ENCODE peak calls at places on chromosomes 1 and 21, in six cellular contexts. K is HL-60; A is astrocyte of the spinal cord; X is CD4-positive, alpha-beta memory T cell; Z is prostate gland; L is fibroblast of mammary gland. B is an unnamed sample.

GRCh38 chr1:53024117-53024516 is 37.9 kb upstream of the PODN start:
- DNase-seq in X (no peak), K (no peak), Z (no peak), L (no peak), A (no peak), B (no peak)

GRCh38 chr1:152179566-152179965 is 20.5 kb upstream of the RPTN start:
- DNase-seq in Z (no peak), K (no peak), L (peak; percentile 52), A (no peak), X (no peak), B (peak; percentile 62)

GRCh38 chr1:114756949-114757454 is 782 bp downstream of the CSDE1 start:
- DNase-seq in K (no peak), Z (peak; percentile 13), L (peak; percentile 68), X (peak; percentile 49), A (peak; percentile 29), B (peak; percentile 86)

GRCh38 chr21:39900491-39900890 is 33.3 kb downstream of the PCP4 start:
- DNase-seq in K (no peak), L (no peak), X (no peak), A (no peak), Z (no peak), B (no peak)

GRCh38 chr1:67534627-67535065 is 104.4 kb upstream of the SERBP1 start:
- DNase-seq in X (no peak), A (peak; percentile 52), L (peak; percentile 41), K (no peak), Z (no peak), B (peak; percentile 53)

GRCh38 chr1:183030053-183030452 is 6.8 kb downstream of the LAMC1 start:
- DNase-seq in A (no peak), X (no peak), Z (peak; percentile 10), K (peak; percentile 60), L (peak; percentile 78), B (peak; percentile 32)

GRCh38 chr1:39576016-39576657 is 453 bp downstream of the PABPC4 start:
- DNase-seq in X (peak; percentile 52), L (no peak), Z (peak; percentile 5), K (no peak), A (peak; percentile 11), B (peak; percentile 14)

GRCh38 chr1:214280386-214281029 is 451 bp upstream of the SMYD2 start:
- DNase-seq in X (peak; percentile 43), L (peak; percentile 43), K (peak; percentile 10), Z (peak; percentile 29), A (peak; percentile 50), B (peak; percentile 40)

GRCh38 chr1:91685994-91686393 is 185.3 kb downstream of the CDC7 start:
- DNase-seq in K (no peak), Z (no peak), A (no peak), X (no peak), L (peak; percentile 22), B (peak; percentile 17)

GRCh38 chr1:30039354-30040080 is 683.9 kb downstream of the MATN1 start:
- DNase-seq in Z (no peak), X (no peak), A (no peak), K (no peak), L (no peak), B (no peak)

GRCh38 chr1:216606047-216606637 is 117.1 kb downstream of the ESRRG start:
- DNase-seq in L (no peak), Z (no peak), K (no peak), X (no peak), A (no peak), B (no peak)

GRCh38 chr1:230570724-230571390 is 71.4 kb upstream of the COG2 start:
- DNase-seq in K (peak; percentile 36), A (no peak), X (no peak), Z (no peak), L (no peak), B (peak; percentile 19)

GRCh38 chr1:201890223-201890622 is 1.5 kb downstream of the SHISA4 start:
- DNase-seq in A (no peak), Z (no peak), L (no peak), X (no peak), K (no peak), B (no peak)

GRCh38 chr1:114502080-114502479 is 8.9 kb downstream of the TRIM33 start:
- DNase-seq in K (no peak), A (no peak), X (no peak), L (no peak), Z (no peak), B (no peak)

GRCh38 chr1:42960693-42961559 is 2.3 kb upstream of the SLC2A1 start:
- DNase-seq in X (no peak), A (no peak), Z (no peak), K (no peak), L (no peak), B (no peak)

GRCh38 chr1:30404341-30404740 is 319.0 kb downstream of the MATN1 start:
- DNase-seq in Z (no peak), L (no peak), X (no peak), A (no peak), K (no peak), B (no peak)

GRCh38 chr1:43968348-43968948 is 1.4 kb upstream of the DPH2 start:
- DNase-seq in X (no peak), A (no peak), Z (no peak), L (peak; percentile 46), K (no peak), B (peak; percentile 54)

GRCh38 chr1:46369542-46370213 is 24.4 kb upstream of the FAAH start:
- DNase-seq in L (peak; percentile 22), A (no peak), K (no peak), Z (no peak), X (no peak), B (peak; percentile 16)

GRCh38 chr1:172450524-172450885 is 6.6 kb upstream of the PIGC start:
- DNase-seq in X (peak; percentile 41), K (no peak), A (no peak), Z (no peak), L (no peak), B (no peak)

GRCh38 chr1:90045853-90046563 is 51.1 kb downstream of the ZNF326 start:
- DNase-seq in K (no peak), X (no peak), L (peak; percentile 16), Z (no peak), A (peak; percentile 18), B (peak; percentile 24)

GRCh38 chr1:55854911-55855310 is 639.7 kb upstream of the USP24 start:
- DNase-seq in K (no peak), Z (no peak), L (no peak), A (peak; percentile 28), X (no peak), B (no peak)

GRCh38 chr1:160858127-160858909 is 4.4 kb downstream of the CD244 start:
- DNase-seq in K (no peak), L (no peak), A (no peak), X (no peak), Z (no peak), B (peak; percentile 18)

GRCh38 chr1:206010101-206010500 is 6.9 kb upstream of the RAB7B start:
- DNase-seq in X (no peak), A (no peak), Z (no peak), K (no peak), L (no peak), B (no peak)

GRCh38 chr1:181318858-181319235 is 164.5 kb upstream of the CACNA1E start:
- DNase-seq in K (no peak), A (no peak), Z (no peak), X (no peak), L (peak; percentile 62), B (peak; percentile 70)

GRCh38 chr1:233904979-233905415 is 521 bp downstream of the SLC35F3 start:
- DNase-seq in A (peak; percentile 28), X (no peak), Z (no peak), K (no peak), L (no peak), B (peak; percentile 39)

GRCh38 chr1:248779350-248779749 is 23.8 kb upstream of the LYPD8 start:
- DNase-seq in L (no peak), K (no peak), X (no peak), Z (no peak), A (no peak), B (no peak)

GRCh38 chr1:30520461-30520860 is 202.9 kb downstream of the MATN1 start:
- DNase-seq in Z (no peak), A (no peak), X (no peak), L (no peak), K (no peak), B (no peak)

GRCh38 chr1:84269286-84269685 is 32.2 kb upstream of the SAMD13 start:
- DNase-seq in L (no peak), A (no peak), X (no peak), K (no peak), Z (no peak), B (no peak)

GRCh38 chr1:16063226-16063829 is 10.1 kb downstream of the FAM131C start:
- DNase-seq in L (no peak), A (no peak), K (no peak), Z (no peak), X (no peak), B (no peak)

GRCh38 chr1:9315411-9316079 is 22.9 kb downstream of the SPSB1 start:
- DNase-seq in L (peak; percentile 91), K (no peak), X (no peak), A (peak; percentile 79), Z (no peak), B (peak; percentile 71)

GRCh38 chr21:28871388-28872015 is 121.2 kb downstream of the LTN1 start:
- DNase-seq in A (no peak), K (no peak), X (no peak), L (peak; percentile 51), Z (no peak), B (peak; percentile 42)

GRCh38 chr1:110508531-110508930 is 10.4 kb downstream of the KCNA10 start:
- DNase-seq in K (no peak), X (no peak), L (no peak), A (no peak), Z (no peak), B (no peak)
- H3K4me3 ChIP-seq in K (no peak overlapping the region), X (no peak overlapping the region), L (no peak overlapping the region), A (no peak overlapping the region), Z (no peak overlapping the region), B (no peak overlapping the region)

DNA sequence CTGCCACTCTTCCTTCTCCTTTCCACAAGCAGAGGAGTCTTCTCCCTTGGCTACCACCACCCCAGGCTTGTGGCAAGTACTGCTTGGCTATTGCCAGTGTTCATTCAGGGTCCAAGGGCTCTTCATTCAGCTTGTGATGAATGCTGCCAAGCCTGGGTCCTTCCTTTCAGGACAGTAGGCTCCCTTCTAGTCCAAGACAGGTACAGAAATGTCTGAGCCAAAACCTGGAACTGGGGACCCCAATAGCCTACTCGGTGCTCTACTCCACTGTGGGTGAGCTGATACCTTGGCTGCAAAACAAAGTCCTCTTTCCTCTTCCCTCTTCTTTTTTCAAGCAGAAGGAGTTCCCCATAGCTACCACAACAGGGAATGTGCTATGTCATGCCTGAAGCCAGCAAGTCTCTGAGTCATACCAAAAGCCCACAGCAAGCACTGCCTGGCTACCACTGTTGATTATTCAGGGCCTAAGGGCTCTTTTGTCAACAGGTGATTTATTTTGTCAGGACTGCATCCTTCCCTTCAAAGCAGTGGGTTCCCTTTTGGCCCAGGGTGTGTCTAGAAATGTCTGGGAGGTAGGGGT is 268.9 kb downstream of the HHAT start:
- DNase-seq in K (peak; percentile 45), X (no peak), L (peak; percentile 91), Z (no peak), A (peak; percentile 95), B (peak; percentile 91)
- H3K4me3 ChIP-seq in K (no peak overlapping the region), X (no peak overlapping the region), L (no peak overlapping the region), Z (no peak overlapping the region), A (no peak overlapping the region), B (no peak overlapping the region)

GRCh38 chr1:64734289-64734652 is 10.6 kb upstream of the RAVER2 start:
- DNase-seq in K (no peak), L (no peak), Z (no peak), X (no peak), A (no peak), B (no peak)

GRCh38 chr1:64733576-64734288 is 11.1 kb upstream of the RAVER2 start:
- DNase-seq in L (no peak), Z (no peak), A (peak; percentile 44), X (no peak), K (no peak), B (no peak)
- H3K4me3 ChIP-seq in L (no peak overlapping the region), Z (no peak overlapping the region), A (no peak overlapping the region), X (no peak overlapping the region), K (no peak overlapping the region), B (no peak overlapping the region)

GRCh38 chr1:26417111-26417510 is 6.5 kb downstream of the LIN28A start:
- DNase-seq in L (peak; percentile 68), K (peak; percentile 49), Z (peak; percentile 57), X (peak; percentile 81), A (peak; percentile 55), B (peak; percentile 97)
- H3K4me3 ChIP-seq in L (no peak overlapping the region), K (no peak overlapping the region), Z (no peak overlapping the region), X (no peak overlapping the region), A (no peak overlapping the region), B (no peak overlapping the region)

B was measured in epithelial cell of esophagus.